ENCODE peak calls at places on chromosome 1, in seven cellular contexts. C is GM19239; T is lung; S is CD8-positive, alpha-beta memory T cell; E is T-helper 9 cell; G is NCI-H1105; Q is Daoy. U is an unnamed sample.
A peak's percentile ranks its signal among the peaks of the same experiment; 100 is the strongest.

GRCh38 chr1:202018476-202019234 is 8.3 kb downstream of the ELF3 start:
- DNase-seq in G (no peak), E (no peak), C (no peak), S (no peak), Q (peak; percentile 66), T (peak; percentile 82), U (no peak)

GRCh38 chr1:155940993-155941844 is at the start of gene RXFP4:
- DNase-seq in T (peak; percentile 75), G (no peak), E (no peak), Q (peak; percentile 56), C (no peak), S (no peak), U (no peak)

GRCh38 chr1:67053535-67053784 is 488 bp downstream of the SLC35D1 start:
- DNase-seq in S (peak; percentile 26), Q (peak; percentile 70), T (no peak), G (no peak), C (peak; percentile 36), E (no peak), U (no peak)

GRCh38 chr1:24717867-24718650 is 27.2 kb upstream of the CLIC4 start:
- DNase-seq in T (no peak), G (no peak), S (no peak), E (no peak), Q (no peak), C (no peak), U (no peak)

GRCh38 chr1:1799716-1800115 is 21.4 kb upstream of the NADK start:
- DNase-seq in T (no peak), C (peak; percentile 83), Q (no peak), G (no peak), S (no peak), E (no peak), U (no peak)

GRCh38 chr1:18230840-18231239 is 123.2 kb downstream of the IGSF21 start:
- DNase-seq in C (no peak), G (no peak), T (no peak), E (no peak), S (no peak), Q (no peak), U (no peak)

GRCh38 chr1:206560021-206560716 is 52.1 kb downstream of the EIF2D start:
- DNase-seq in S (no peak), T (no peak), G (no peak), E (no peak), C (no peak), Q (no peak), U (no peak)

GRCh38 chr1:228736844-228737415 is 1.7 kb downstream of the RHOU start:
- DNase-seq in C (no peak), T (no peak), E (no peak), S (no peak), Q (no peak), G (no peak), U (no peak)

GRCh38 chr1:232968965-232969364 is 18.6 kb downstream of the NTPCR start:
- DNase-seq in G (no peak), E (no peak), T (no peak), Q (peak; percentile 80), S (no peak), C (no peak), U (no peak)

GRCh38 chr1:212457740-212458338 is 25.1 kb downstream of the NENF start:
- DNase-seq in E (peak; percentile 31), T (peak; percentile 51), Q (peak; percentile 50), C (peak; percentile 50), S (peak; percentile 21), G (peak; percentile 28), U (peak; percentile 14)

GRCh38 chr1:230301322-230301721 is 124.8 kb downstream of the PGBD5 start:
- DNase-seq in T (no peak), E (no peak), C (no peak), Q (no peak), S (no peak), G (no peak), U (no peak)

GRCh38 chr1:179038528-179039281 is 13.0 kb downstream of the FAM20B start:
- DNase-seq in G (no peak), C (no peak), S (no peak), Q (no peak), E (no peak), T (no peak), U (no peak)

GRCh38 chr1:173332026-173332425 is 124.9 kb upstream of the TNFSF4 start:
- DNase-seq in S (no peak), G (no peak), Q (peak; percentile 70), E (no peak), T (no peak), C (no peak), U (no peak)

GRCh38 chr1:57411262-57411661 is 12.6 kb downstream of the DAB1 start:
- DNase-seq in G (no peak), C (no peak), T (no peak), S (no peak), E (no peak), Q (peak; percentile 91), U (no peak)

GRCh38 chr1:219713981-219714381 is 101.1 kb upstream of the ZC3H11B start:
- DNase-seq in Q (no peak), S (no peak), E (no peak), G (no peak), C (no peak), T (no peak), U (no peak)

GRCh38 chr1:231044588-231044987 is 4.5 kb upstream of the FAM89A start:
- DNase-seq in Q (no peak), E (no peak), T (no peak), G (no peak), C (no peak), S (no peak), U (no peak)